ENCODE peak calls at places on chromosomes 11 and 22, in eight cellular contexts. One of them, this sample, is unnamed.

GRCh38 chr11:60699282-60699681 is at the start of gene MS4A8:
- DNase-seq in small intestine: peak
- DNase-seq in adrenal gland: no peak
- DNase-seq in fibroblast of pulmonary artery: no peak
- DNase-seq in lung microvascular endothelial cell: no peak
- DNase-seq in NCI-H1417: peak
- DNase-seq in IMR-90: no peak
- DNase-seq in stimulated activated CD8-positive, alpha-beta memory T cell treated with anti-CD3 and anti-CD28 coated beads, Interleukin-4, amount 100 ng/mL, for 1 hour: no peak
- DNase-seq in this sample: no peak

GRCh38 chr11:60936467-60937143 is 12.3 kb downstream of the TMEM132A start:
- DNase-seq in NCI-H1417: no peak
- DNase-seq in lung microvascular endothelial cell: no peak
- DNase-seq in adrenal gland: no peak
- DNase-seq in stimulated activated CD8-positive, alpha-beta memory T cell treated with anti-CD3 and anti-CD28 coated beads, Interleukin-4, amount 100 ng/mL, for 1 hour: no peak
- DNase-seq in IMR-90: no peak
- DNase-seq in small intestine: no peak
- DNase-seq in fibroblast of pulmonary artery: no peak
- DNase-seq in this sample: no peak

GRCh38 chr11:9158898-9159391 is 67.5 kb upstream of the SCUBE2 start:
- DNase-seq in small intestine: no peak
- DNase-seq in stimulated activated CD8-positive, alpha-beta memory T cell treated with anti-CD3 and anti-CD28 coated beads, Interleukin-4, amount 100 ng/mL, for 1 hour: no peak
- DNase-seq in adrenal gland: no peak
- DNase-seq in NCI-H1417: no peak
- DNase-seq in lung microvascular endothelial cell: no peak
- DNase-seq in IMR-90: peak
- DNase-seq in fibroblast of pulmonary artery: peak
- DNase-seq in this sample: no peak

GRCh38 chr22:30228509-30229359 is 17.8 kb downstream of the LIF start:
- DNase-seq in fibroblast of pulmonary artery: no peak
- DNase-seq in stimulated activated CD8-positive, alpha-beta memory T cell treated with anti-CD3 and anti-CD28 coated beads, Interleukin-4, amount 100 ng/mL, for 1 hour: no peak
- DNase-seq in NCI-H1417: peak
- DNase-seq in lung microvascular endothelial cell: no peak
- DNase-seq in small intestine: no peak
- DNase-seq in IMR-90: no peak
- DNase-seq in adrenal gland: no peak
- DNase-seq in this sample: no peak

GRCh38 chr11:112223125-112223524 is 3.1 kb upstream of the PTS start:
- DNase-seq in NCI-H1417: no peak
- DNase-seq in fibroblast of pulmonary artery: no peak
- DNase-seq in lung microvascular endothelial cell: no peak
- DNase-seq in stimulated activated CD8-positive, alpha-beta memory T cell treated with anti-CD3 and anti-CD28 coated beads, Interleukin-4, amount 100 ng/mL, for 1 hour: no peak
- DNase-seq in adrenal gland: no peak
- DNase-seq in IMR-90: peak
- DNase-seq in small intestine: no peak
- DNase-seq in this sample: no peak

GRCh38 chr11:95923730-95924413 is at the start of gene MTMR2:
- DNase-seq in small intestine: peak
- DNase-seq in NCI-H1417: peak
- DNase-seq in lung microvascular endothelial cell: peak
- DNase-seq in fibroblast of pulmonary artery: peak
- DNase-seq in IMR-90: peak
- DNase-seq in stimulated activated CD8-positive, alpha-beta memory T cell treated with anti-CD3 and anti-CD28 coated beads, Interleukin-4, amount 100 ng/mL, for 1 hour: peak
- DNase-seq in adrenal gland: peak
- DNase-seq in this sample: peak

GRCh38 chr11:26234451-26234850 is 97.5 kb upstream of the ANO3 start:
- DNase-seq in stimulated activated CD8-positive, alpha-beta memory T cell treated with anti-CD3 and anti-CD28 coated beads, Interleukin-4, amount 100 ng/mL, for 1 hour: no peak
- DNase-seq in small intestine: no peak
- DNase-seq in IMR-90: peak
- DNase-seq in lung microvascular endothelial cell: no peak
- DNase-seq in NCI-H1417: no peak
- DNase-seq in adrenal gland: no peak
- DNase-seq in fibroblast of pulmonary artery: no peak
- DNase-seq in this sample: no peak

GRCh38 chr11:120425527-120425926 is 86.0 kb upstream of the GRIK4 start:
- DNase-seq in lung microvascular endothelial cell: peak
- DNase-seq in NCI-H1417: no peak
- DNase-seq in fibroblast of pulmonary artery: no peak
- DNase-seq in IMR-90: no peak
- DNase-seq in small intestine: no peak
- DNase-seq in stimulated activated CD8-positive, alpha-beta memory T cell treated with anti-CD3 and anti-CD28 coated beads, Interleukin-4, amount 100 ng/mL, for 1 hour: no peak
- DNase-seq in adrenal gland: no peak
- DNase-seq in this sample: no peak

GRCh38 chr11:61756452-61757212 is 4.2 kb downstream of the MYRF start:
- DNase-seq in NCI-H1417: no peak
- DNase-seq in small intestine: peak
- DNase-seq in stimulated activated CD8-positive, alpha-beta memory T cell treated with anti-CD3 and anti-CD28 coated beads, Interleukin-4, amount 100 ng/mL, for 1 hour: no peak
- DNase-seq in lung microvascular endothelial cell: peak
- DNase-seq in adrenal gland: no peak
- DNase-seq in IMR-90: peak
- DNase-seq in fibroblast of pulmonary artery: peak
- DNase-seq in this sample: no peak

GRCh38 chr22:28247114-28247513 is 328.1 kb upstream of the PITPNB start:
- DNase-seq in NCI-H1417: no peak
- DNase-seq in adrenal gland: no peak
- DNase-seq in lung microvascular endothelial cell: no peak
- DNase-seq in fibroblast of pulmonary artery: no peak
- DNase-seq in stimulated activated CD8-positive, alpha-beta memory T cell treated with anti-CD3 and anti-CD28 coated beads, Interleukin-4, amount 100 ng/mL, for 1 hour: no peak
- DNase-seq in IMR-90: no peak
- DNase-seq in small intestine: no peak
- DNase-seq in this sample: no peak

GRCh38 chr22:29625090-29625825 is 21.8 kb downstream of the NF2 start:
- DNase-seq in IMR-90: peak
- DNase-seq in lung microvascular endothelial cell: peak
- DNase-seq in adrenal gland: peak
- DNase-seq in small intestine: peak
- DNase-seq in stimulated activated CD8-positive, alpha-beta memory T cell treated with anti-CD3 and anti-CD28 coated beads, Interleukin-4, amount 100 ng/mL, for 1 hour: peak
- DNase-seq in fibroblast of pulmonary artery: peak
- DNase-seq in NCI-H1417: peak
- DNase-seq in this sample: peak

GRCh38 chr22:44003776-44004460 is 20.2 kb upstream of the PARVB start:
- DNase-seq in fibroblast of pulmonary artery: no peak
- DNase-seq in stimulated activated CD8-positive, alpha-beta memory T cell treated with anti-CD3 and anti-CD28 coated beads, Interleukin-4, amount 100 ng/mL, for 1 hour: no peak
- DNase-seq in NCI-H1417: no peak
- DNase-seq in IMR-90: no peak
- DNase-seq in small intestine: no peak
- DNase-seq in adrenal gland: no peak
- DNase-seq in lung microvascular endothelial cell: peak
- DNase-seq in this sample: peak

GRCh38 chr22:28791841-28792490 is 8.4 kb downstream of the XBP1 start:
- DNase-seq in adrenal gland: peak
- DNase-seq in small intestine: no peak
- DNase-seq in IMR-90: peak
- DNase-seq in stimulated activated CD8-positive, alpha-beta memory T cell treated with anti-CD3 and anti-CD28 coated beads, Interleukin-4, amount 100 ng/mL, for 1 hour: no peak
- DNase-seq in lung microvascular endothelial cell: no peak
- DNase-seq in fibroblast of pulmonary artery: no peak
- DNase-seq in NCI-H1417: no peak
- DNase-seq in this sample: no peak

GRCh38 chr11:59186130-59186594 is 14.2 kb downstream of the DTX4 start:
- DNase-seq in NCI-H1417: no peak
- DNase-seq in adrenal gland: no peak
- DNase-seq in IMR-90: no peak
- DNase-seq in small intestine: peak
- DNase-seq in lung microvascular endothelial cell: no peak
- DNase-seq in stimulated activated CD8-positive, alpha-beta memory T cell treated with anti-CD3 and anti-CD28 coated beads, Interleukin-4, amount 100 ng/mL, for 1 hour: peak
- DNase-seq in fibroblast of pulmonary artery: peak
- DNase-seq in this sample: peak

GRCh38 chr22:43015677-43016042 is 711 bp upstream of the PACSIN2 start:
- DNase-seq in lung microvascular endothelial cell: no peak
- DNase-seq in small intestine: no peak
- DNase-seq in NCI-H1417: no peak
- DNase-seq in IMR-90: no peak
- DNase-seq in stimulated activated CD8-positive, alpha-beta memory T cell treated with anti-CD3 and anti-CD28 coated beads, Interleukin-4, amount 100 ng/mL, for 1 hour: no peak
- DNase-seq in adrenal gland: no peak
- DNase-seq in fibroblast of pulmonary artery: no peak
- DNase-seq in this sample: no peak

GRCh38 chr22:39405346-39406085 is 5.9 kb downstream of the TAB1 start:
- DNase-seq in stimulated activated CD8-positive, alpha-beta memory T cell treated with anti-CD3 and anti-CD28 coated beads, Interleukin-4, amount 100 ng/mL, for 1 hour: no peak
- DNase-seq in NCI-H1417: no peak
- DNase-seq in lung microvascular endothelial cell: peak
- DNase-seq in fibroblast of pulmonary artery: peak
- DNase-seq in adrenal gland: no peak
- DNase-seq in IMR-90: peak
- DNase-seq in small intestine: no peak
- DNase-seq in this sample: peak

GRCh38 chr11:76756341-76756771 is 26.8 kb upstream of the TSKU start:
- DNase-seq in adrenal gland: no peak
- DNase-seq in lung microvascular endothelial cell: no peak
- DNase-seq in NCI-H1417: no peak
- DNase-seq in fibroblast of pulmonary artery: no peak
- DNase-seq in small intestine: no peak
- DNase-seq in stimulated activated CD8-positive, alpha-beta memory T cell treated with anti-CD3 and anti-CD28 coated beads, Interleukin-4, amount 100 ng/mL, for 1 hour: no peak
- DNase-seq in IMR-90: no peak
- DNase-seq in this sample: no peak

GRCh38 chr11:74278721-74279148 is 32.7 kb downstream of the P4HA3 start:
- DNase-seq in IMR-90: peak
- DNase-seq in small intestine: no peak
- DNase-seq in fibroblast of pulmonary artery: peak
- DNase-seq in NCI-H1417: no peak
- DNase-seq in stimulated activated CD8-positive, alpha-beta memory T cell treated with anti-CD3 and anti-CD28 coated beads, Interleukin-4, amount 100 ng/mL, for 1 hour: no peak
- DNase-seq in adrenal gland: peak
- DNase-seq in lung microvascular endothelial cell: no peak
- DNase-seq in this sample: no peak

GRCh38 chr11:112265659-112266409 is 5.2 kb upstream of the PLET1 start:
- DNase-seq in fibroblast of pulmonary artery: no peak
- DNase-seq in small intestine: no peak
- DNase-seq in adrenal gland: no peak
- DNase-seq in IMR-90: peak
- DNase-seq in stimulated activated CD8-positive, alpha-beta memory T cell treated with anti-CD3 and anti-CD28 coated beads, Interleukin-4, amount 100 ng/mL, for 1 hour: no peak
- DNase-seq in NCI-H1417: no peak
- DNase-seq in lung microvascular endothelial cell: no peak
- DNase-seq in this sample: peak

GRCh38 chr22:45553333-45554039 is 50.8 kb downstream of the FBLN1 start:
- DNase-seq in stimulated activated CD8-positive, alpha-beta memory T cell treated with anti-CD3 and anti-CD28 coated beads, Interleukin-4, amount 100 ng/mL, for 1 hour: peak
- DNase-seq in NCI-H1417: peak
- DNase-seq in fibroblast of pulmonary artery: peak
- DNase-seq in small intestine: peak
- DNase-seq in IMR-90: peak
- DNase-seq in adrenal gland: peak
- DNase-seq in lung microvascular endothelial cell: peak
- DNase-seq in this sample: peak

GRCh38 chr11:88280673-88281316 is 56.7 kb downstream of the CTSC start:
- DNase-seq in small intestine: no peak
- DNase-seq in adrenal gland: peak
- DNase-seq in fibroblast of pulmonary artery: peak
- DNase-seq in IMR-90: no peak
- DNase-seq in NCI-H1417: no peak
- DNase-seq in lung microvascular endothelial cell: peak
- DNase-seq in stimulated activated CD8-positive, alpha-beta memory T cell treated with anti-CD3 and anti-CD28 coated beads, Interleukin-4, amount 100 ng/mL, for 1 hour: no peak
- DNase-seq in this sample: peak

GRCh38 chr11:61969838-61970452 is 2.5 kb upstream of the FTH1 start:
- DNase-seq in NCI-H1417: no peak
- DNase-seq in lung microvascular endothelial cell: peak
- DNase-seq in adrenal gland: no peak
- DNase-seq in stimulated activated CD8-positive, alpha-beta memory T cell treated with anti-CD3 and anti-CD28 coated beads, Interleukin-4, amount 100 ng/mL, for 1 hour: no peak
- DNase-seq in fibroblast of pulmonary artery: peak
- DNase-seq in IMR-90: peak
- DNase-seq in small intestine: no peak
- DNase-seq in this sample: no peak

GRCh38 chr22:37021710-37022482 is 2.4 kb downstream of the MPST start:
- DNase-seq in NCI-H1417: no peak
- DNase-seq in lung microvascular endothelial cell: peak
- DNase-seq in adrenal gland: no peak
- DNase-seq in stimulated activated CD8-positive, alpha-beta memory T cell treated with anti-CD3 and anti-CD28 coated beads, Interleukin-4, amount 100 ng/mL, for 1 hour: peak
- DNase-seq in small intestine: peak
- DNase-seq in IMR-90: peak
- DNase-seq in fibroblast of pulmonary artery: peak
- DNase-seq in this sample: peak

GRCh38 chr11:79052539-79052938 is 388.3 kb downstream of the TENM4 start:
- DNase-seq in fibroblast of pulmonary artery: no peak
- DNase-seq in IMR-90: no peak
- DNase-seq in adrenal gland: no peak
- DNase-seq in NCI-H1417: peak
- DNase-seq in small intestine: no peak
- DNase-seq in stimulated activated CD8-positive, alpha-beta memory T cell treated with anti-CD3 and anti-CD28 coated beads, Interleukin-4, amount 100 ng/mL, for 1 hour: no peak
- DNase-seq in lung microvascular endothelial cell: peak
- DNase-seq in this sample: no peak

GRCh38 chr11:38814670-38815069 is 2216.6 kb upstream of the RAG2 start:
- DNase-seq in lung microvascular endothelial cell: no peak
- DNase-seq in stimulated activated CD8-positive, alpha-beta memory T cell treated with anti-CD3 and anti-CD28 coated beads, Interleukin-4, amount 100 ng/mL, for 1 hour: no peak
- DNase-seq in small intestine: no peak
- DNase-seq in IMR-90: peak
- DNase-seq in fibroblast of pulmonary artery: peak
- DNase-seq in NCI-H1417: no peak
- DNase-seq in adrenal gland: no peak
- DNase-seq in this sample: no peak

GRCh38 chr11:66263231-66263630 is 5.2 kb upstream of the RAB1B start:
- DNase-seq in adrenal gland: no peak
- DNase-seq in stimulated activated CD8-positive, alpha-beta memory T cell treated with anti-CD3 and anti-CD28 coated beads, Interleukin-4, amount 100 ng/mL, for 1 hour: no peak
- DNase-seq in fibroblast of pulmonary artery: no peak
- DNase-seq in lung microvascular endothelial cell: no peak
- DNase-seq in small intestine: no peak
- DNase-seq in IMR-90: no peak
- DNase-seq in NCI-H1417: no peak
- DNase-seq in this sample: no peak

GRCh38 chr22:35437038-35437437 is 37.1 kb downstream of the MCM5 start:
- DNase-seq in fibroblast of pulmonary artery: no peak
- DNase-seq in lung microvascular endothelial cell: no peak
- DNase-seq in stimulated activated CD8-positive, alpha-beta memory T cell treated with anti-CD3 and anti-CD28 coated beads, Interleukin-4, amount 100 ng/mL, for 1 hour: no peak
- DNase-seq in IMR-90: no peak
- DNase-seq in small intestine: no peak
- DNase-seq in NCI-H1417: no peak
- DNase-seq in adrenal gland: no peak
- DNase-seq in this sample: peak

GRCh38 chr11:70509476-70509875 is 111.1 kb downstream of the CTTN start:
- DNase-seq in NCI-H1417: no peak
- DNase-seq in stimulated activated CD8-positive, alpha-beta memory T cell treated with anti-CD3 and anti-CD28 coated beads, Interleukin-4, amount 100 ng/mL, for 1 hour: no peak
- DNase-seq in lung microvascular endothelial cell: no peak
- DNase-seq in adrenal gland: no peak
- DNase-seq in IMR-90: no peak
- DNase-seq in fibroblast of pulmonary artery: no peak
- DNase-seq in small intestine: no peak
- DNase-seq in this sample: no peak

GRCh38 chr11:1771273-1771672 is 7.5 kb upstream of the CTSD start:
- DNase-seq in adrenal gland: peak
- DNase-seq in IMR-90: no peak
- DNase-seq in NCI-H1417: no peak
- DNase-seq in small intestine: no peak
- DNase-seq in fibroblast of pulmonary artery: no peak
- DNase-seq in lung microvascular endothelial cell: no peak
- DNase-seq in stimulated activated CD8-positive, alpha-beta memory T cell treated with anti-CD3 and anti-CD28 coated beads, Interleukin-4, amount 100 ng/mL, for 1 hour: no peak
- DNase-seq in this sample: no peak

GRCh38 chr11:60891103-60891741 is 15.2 kb downstream of the PRPF19 start:
- DNase-seq in NCI-H1417: no peak
- DNase-seq in stimulated activated CD8-positive, alpha-beta memory T cell treated with anti-CD3 and anti-CD28 coated beads, Interleukin-4, amount 100 ng/mL, for 1 hour: no peak
- DNase-seq in small intestine: no peak
- DNase-seq in lung microvascular endothelial cell: no peak
- DNase-seq in adrenal gland: peak
- DNase-seq in IMR-90: peak
- DNase-seq in fibroblast of pulmonary artery: peak
- DNase-seq in this sample: peak

GRCh38 chr11:8814923-8815240 is 96.1 kb upstream of the AKIP1 start:
- DNase-seq in fibroblast of pulmonary artery: no peak
- DNase-seq in adrenal gland: no peak
- DNase-seq in small intestine: no peak
- DNase-seq in NCI-H1417: no peak
- DNase-seq in stimulated activated CD8-positive, alpha-beta memory T cell treated with anti-CD3 and anti-CD28 coated beads, Interleukin-4, amount 100 ng/mL, for 1 hour: no peak
- DNase-seq in lung microvascular endothelial cell: no peak
- DNase-seq in IMR-90: no peak
- DNase-seq in this sample: no peak

GRCh38 chr11:57527056-57527631 is 3.4 kb downstream of the TIMM10 start:
- DNase-seq in adrenal gland: peak
- DNase-seq in lung microvascular endothelial cell: peak
- DNase-seq in NCI-H1417: peak
- DNase-seq in fibroblast of pulmonary artery: peak
- DNase-seq in small intestine: peak
- DNase-seq in stimulated activated CD8-positive, alpha-beta memory T cell treated with anti-CD3 and anti-CD28 coated beads, Interleukin-4, amount 100 ng/mL, for 1 hour: peak
- DNase-seq in IMR-90: peak
- DNase-seq in this sample: peak

GRCh38 chr11:70060611-70061293 is 17.4 kb upstream of the ANO1 start:
- DNase-seq in IMR-90: no peak
- DNase-seq in fibroblast of pulmonary artery: no peak
- DNase-seq in lung microvascular endothelial cell: no peak
- DNase-seq in NCI-H1417: no peak
- DNase-seq in small intestine: no peak
- DNase-seq in adrenal gland: no peak
- DNase-seq in stimulated activated CD8-positive, alpha-beta memory T cell treated with anti-CD3 and anti-CD28 coated beads, Interleukin-4, amount 100 ng/mL, for 1 hour: no peak
- DNase-seq in this sample: no peak

GRCh38 chr11:106263527-106263926 is 186.1 kb downstream of the AASDHPPT start:
- DNase-seq in small intestine: no peak
- DNase-seq in IMR-90: no peak
- DNase-seq in stimulated activated CD8-positive, alpha-beta memory T cell treated with anti-CD3 and anti-CD28 coated beads, Interleukin-4, amount 100 ng/mL, for 1 hour: no peak
- DNase-seq in lung microvascular endothelial cell: no peak
- DNase-seq in NCI-H1417: no peak
- DNase-seq in fibroblast of pulmonary artery: no peak
- DNase-seq in adrenal gland: no peak
- DNase-seq in this sample: no peak